ENCODE peak calls at places on chromosomes 16 and 17, in ten cellular contexts. M is effector CD8-positive, alpha-beta T cell; Q is T-helper 2 cell; N is stimulated activated naive CD8-positive, alpha-beta T cell treated with anti-CD3 and anti-CD28 coated beads, Interleukin-15, amount 100 ng/mL, for 72 hours; F is activated CD4-positive, CD25-positive, alpha-beta regulatory T cell treated with anti-CD3 and anti-CD28 coated beads, Interleukin-2, amount 50 U/mL, for 16 hours; H is stimulated activated CD8-positive, alpha-beta memory T cell treated with anti-CD3 and anti-CD28 coated beads, Interleukin-7, amount 100 ng/mL, for 24 hours; Y is NCI-H1092 treated with DMSO at 0.1 percent for 48 hours; D is HAP-1; L is Peyer's patch; K is NCI-H1105. U is an unnamed sample.
A peak's percentile ranks its signal among the peaks of the same experiment; 100 is the strongest.

GRCh38 chr17:62038248-62038647 is 26.8 kb downstream of the MED13 start:
- DNase-seq in D (no peak), M (no peak), F (no peak), Q (no peak), L (no peak), Y (no peak), N (no peak), H (no peak), K (no peak), U (no peak)

GRCh38 chr17:39639043-39639442 is 2.1 kb downstream of the STARD3 start:
- DNase-seq in L (no peak), Y (no peak), F (no peak), M (no peak), N (no peak), H (no peak), K (no peak), Q (no peak), D (no peak), U (no peak)

GRCh38 chr16:70432800-70433455 is 6.0 kb downstream of the ST3GAL2 start:
- DNase-seq in Y (no peak), L (peak; percentile 69), Q (no peak), D (no peak), K (no peak), M (no peak), N (no peak), H (no peak), F (no peak), U (no peak)

GRCh38 chr17:48134912-48135480 is 27.4 kb downstream of the SNX11 start:
- DNase-seq in N (no peak), Y (peak; percentile 12), F (no peak), D (no peak), K (no peak), Q (no peak), H (no peak), L (no peak), M (no peak), U (no peak)

GRCh38 chr16:10093564-10093963 is 88.7 kb downstream of the GRIN2A start:
- DNase-seq in Y (no peak), L (no peak), M (no peak), K (no peak), N (no peak), D (no peak), Q (no peak), F (no peak), H (no peak), U (peak; percentile 57)

GRCh38 chr17:9890124-9890523 is 14.9 kb downstream of the RCVRN start:
- DNase-seq in K (no peak), N (peak; percentile 15), D (no peak), H (no peak), Y (no peak), F (no peak), M (no peak), L (no peak), Q (no peak), U (no peak)

GRCh38 chr17:72696156-72696555 is 396.3 kb downstream of the SLC39A11 start:
- DNase-seq in K (no peak), Q (no peak), H (no peak), M (no peak), F (no peak), N (no peak), L (no peak), Y (no peak), D (no peak), U (no peak)

GRCh38 chr17:1577186-1577585 is 14.6 kb upstream of the PITPNA start:
- DNase-seq in H (no peak), M (no peak), F (no peak), K (no peak), D (no peak), Y (no peak), Q (no peak), N (no peak), L (peak; percentile 40), U (peak; percentile 80)